ENCODE peak calls at places on chromosomes 2 and 18, in six cellular contexts. F is lower lobe of right lung, G is cardiac muscle cell, Q is pancreas, I is DND-41, Y is breast epithelium. W is an unnamed sample.

GRCh38 chr2:174959787-174960186 is 45.4 kb downstream of the CHN1 start:
- DNase-seq in F (no peak), G (no peak), Q (no peak), I (no peak), Y (no peak), W (no peak)

GRCh38 chr2:69594341-69594740 is 49.2 kb downstream of the AAK1 start:
- DNase-seq in F (no peak), G (peak; percentile 57), Q (no peak), I (no peak), Y (no peak), W (no peak)

GRCh38 chr2:54455584-54456525 is at the start of gene SPTBN1:
- DNase-seq in F (peak; percentile 91), G (peak; percentile 98), Q (peak; percentile 91), I (peak; percentile 75), Y (peak; percentile 82), W (peak; percentile 62)

GRCh38 chr2:237295889-237296480 is 118.0 kb downstream of the COL6A3 start:
- DNase-seq in F (no peak), G (no peak), Q (no peak), I (no peak), Y (no peak), W (no peak)

GRCh38 chr2:234673961-234674759 is 177.3 kb upstream of the ARL4C start:
- DNase-seq in F (no peak), G (peak; percentile 33), Q (no peak), I (no peak), Y (no peak), W (no peak)

GRCh38 chr2:73003027-73003426 is 68.5 kb downstream of the SFXN5 start:
- DNase-seq in F (no peak), G (no peak), Q (no peak), I (no peak), Y (no peak), W (no peak)

GRCh38 chr18:47151457-47151856 is 1.2 kb upstream of the HDHD2 start:
- DNase-seq in F (no peak), G (no peak), Q (no peak), I (no peak), Y (no peak), W (no peak)

GRCh38 chr2:125224830-125225229 is 1199.7 kb downstream of the CNTNAP5 start:
- DNase-seq in F (no peak), G (no peak), Q (no peak), I (no peak), Y (no peak), W (no peak)

GRCh38 chr2:27582695-27583389 is at the start of gene ZNF512:
- DNase-seq in F (peak; percentile 95), G (peak; percentile 97), Q (peak; percentile 81), I (peak; percentile 88), Y (peak; percentile 75), W (peak; percentile 85)

GRCh38 chr2:233303252-233303651 is 4.4 kb upstream of the SAG start:
- DNase-seq in F (no peak), G (no peak), Q (peak; percentile 19), I (no peak), Y (no peak), W (no peak)

GRCh38 chr2:106745468-106745867 is 140.5 kb downstream of the ST6GAL2 start:
- DNase-seq in F (no peak), G (peak; percentile 5), Q (no peak), I (no peak), Y (no peak), W (no peak)

GRCh38 chr2:29549069-29549380 is 372.4 kb downstream of the ALK start:
- DNase-seq in F (no peak), G (no peak), Q (no peak), I (no peak), Y (no peak), W (no peak)

GRCh38 chr18:28357785-28358401 is 181.0 kb upstream of the CDH2 start:
- DNase-seq in F (no peak), G (peak; percentile 3), Q (no peak), I (no peak), Y (no peak), W (no peak)

GRCh38 chr2:85867121-85867520 is 21.7 kb downstream of the ST3GAL5 start:
- DNase-seq in F (no peak), G (no peak), Q (no peak), I (no peak), Y (no peak), W (no peak)

GRCh38 chr2:74201596-74201995 is 3.2 kb downstream of the MTHFD2 start:
- DNase-seq in F (no peak), G (peak; percentile 65), Q (no peak), I (no peak), Y (no peak), W (no peak)

GRCh38 chr2:43175187-43175490 is 51.3 kb downstream of the ZFP36L2 start:
- DNase-seq in F (no peak), G (peak; percentile 40), Q (no peak), I (no peak), Y (no peak), W (no peak)

GRCh38 chr2:6352247-6352646 is 513.5 kb downstream of the CMPK2 start:
- DNase-seq in F (no peak), G (no peak), Q (no peak), I (no peak), Y (no peak), W (no peak)

GRCh38 chr2:69572640-69573039 is 70.9 kb downstream of the AAK1 start:
- DNase-seq in F (peak; percentile 63), G (peak; percentile 23), Q (no peak), I (no peak), Y (no peak), W (no peak)

GRCh38 chr2:8036366-8036765 is 645.5 kb upstream of the ID2 start:
- DNase-seq in F (no peak), G (no peak), Q (no peak), I (no peak), Y (no peak), W (no peak)

GRCh38 chr2:47072728-47073191 is 82.3 kb downstream of the STPG4 start:
- DNase-seq in F (peak; percentile 82), G (no peak), Q (no peak), I (no peak), Y (no peak), W (no peak)

GRCh38 chr2:102258025-102258385 is 53.4 kb upstream of the IL1RL1 start:
- DNase-seq in F (no peak), G (no peak), Q (no peak), I (peak; percentile 50), Y (no peak), W (no peak)

GRCh38 chr2:120715941-120716340 is 19.7 kb upstream of the GLI2 start:
- DNase-seq in F (no peak), G (no peak), Q (peak; percentile 33), I (no peak), Y (no peak), W (no peak)

GRCh38 chr2:120716641-120717585 is 18.8 kb upstream of the GLI2 start:
- DNase-seq in F (no peak), G (no peak), Q (peak; percentile 47), I (no peak), Y (no peak), W (no peak)

GRCh38 chr2:120711694-120712093 is 24.0 kb upstream of the GLI2 start:
- DNase-seq in F (no peak), G (no peak), Q (no peak), I (no peak), Y (no peak), W (no peak)

GRCh38 chr2:120712180-120712678 is 23.4 kb upstream of the GLI2 start:
- DNase-seq in F (no peak), G (no peak), Q (no peak), I (peak; percentile 50), Y (no peak), W (no peak)

GRCh38 chr2:120715356-120715755 is 20.3 kb upstream of the GLI2 start:
- DNase-seq in F (no peak), G (no peak), Q (peak; percentile 40), I (no peak), Y (no peak), W (no peak)
- TF ChIP-seq CTCF in F (no peak), G (no peak), Q (no peak), I (no peak), Y (no peak), W (no peak)

GRCh38 chr2:168171069-168171762 is 76.2 kb downstream of the STK39 start:
- DNase-seq in F (no peak), G (no peak), Q (no peak), I (no peak), Y (no peak), W (no peak)

GRCh38 chr2:168174761-168175160 is 72.6 kb downstream of the STK39 start:
- DNase-seq in F (no peak), G (no peak), Q (no peak), I (no peak), Y (no peak), W (no peak)

GRCh38 chr2:168169097-168169745 is 78.2 kb downstream of the STK39 start:
- DNase-seq in F (no peak), G (no peak), Q (no peak), I (no peak), Y (no peak), W (no peak)

GRCh38 chr2:168175469-168175868 is 71.9 kb downstream of the STK39 start:
- DNase-seq in F (no peak), G (no peak), Q (no peak), I (no peak), Y (no peak), W (no peak)

GRCh38 chr2:168172071-168172470 is 75.3 kb downstream of the STK39 start:
- DNase-seq in F (no peak), G (no peak), Q (no peak), I (no peak), Y (no peak), W (no peak)
- H3K27ac ChIP-seq in F (no peak overlapping the region), G (peak overlapping the region; percentile 94), Q (no peak overlapping the region), I (no peak overlapping the region), Y (no peak overlapping the region), W (no peak overlapping the region)

GRCh38 chr2:2095360-2096093 is 235.5 kb downstream of the MYT1L start:
- DNase-seq in F (no peak), G (no peak), Q (no peak), I (no peak), Y (no peak), W (no peak)
- TF ChIP-seq CTCF in F (no peak), G (no peak), Q (no peak), I (no peak), Y (no peak), W (no peak)

GRCh38 chr2:216687646-216688045 is 7.7 kb downstream of the IGFBP5 start:
- DNase-seq in F (no peak), G (no peak), Q (no peak), I (peak; percentile 42), Y (no peak), W (no peak)
- H3K27ac ChIP-seq in F (no peak overlapping the region), G (no peak overlapping the region), Q (no peak overlapping the region), I (no peak overlapping the region), Y (peak overlapping the region; percentile 41), W (no peak overlapping the region)

GRCh38 chr2:25955869-25956535 is 26.3 kb downstream of the KIF3C start:
- DNase-seq in F (no peak), G (no peak), Q (no peak), I (no peak), Y (no peak), W (no peak)
- TF ChIP-seq CTCF in F (no peak), G (peak; percentile 8), Q (no peak), I (peak; percentile 40), Y (no peak), W (no peak)